ENCODE peak calls at places on chromosomes 13 and 19, in ten cellular contexts. Y, S, I, T, U, L, A, R, G and B are unnamed samples.

GRCh38 chr13:25132021-25132420 is 36.1 kb downstream of the PABPC3 start:
- DNase-seq in L (no peak), I (no peak), G (no peak), U (no peak), A (no peak), T (no peak), S (no peak), R (no peak), Y (no peak), B (no peak)

GRCh38 chr13:78608705-78609463 is 5.5 kb upstream of the POU4F1 start:
- DNase-seq in L (no peak), G (no peak), I (no peak), A (no peak), U (no peak), R (no peak), S (no peak), Y (no peak), T (peak), B (no peak)

GRCh38 chr19:15280915-15281683 is 48.9 kb upstream of the EPHX3 start:
- DNase-seq in L (peak), T (peak), I (peak), G (peak), A (peak), Y (peak), R (peak), S (peak), U (peak), B (no peak)

GRCh38 chr19:42131149-42132029 is 857 bp downstream of the POU2F2 start:
- DNase-seq in U (no peak), T (no peak), I (no peak), R (no peak), A (no peak), Y (no peak), S (no peak), L (no peak), G (no peak), B (no peak)

GRCh38 chr19:33781536-33781935 is 15.1 kb upstream of the KCTD15 start:
- DNase-seq in A (no peak), S (no peak), L (no peak), Y (no peak), I (no peak), G (no peak), T (no peak), U (no peak), R (no peak), B (no peak)

GRCh38 chr19:41373993-41374392 is 2.3 kb upstream of the TMEM91 start:
- DNase-seq in I (peak), G (peak), A (peak), R (peak), L (peak), T (peak), U (peak), Y (peak), S (no peak), B (no peak)

GRCh38 chr13:48264052-48264451 is 31.0 kb downstream of the ITM2B start:
- DNase-seq in R (no peak), L (no peak), Y (no peak), A (no peak), T (no peak), I (no peak), S (no peak), G (no peak), U (no peak), B (no peak)

GRCh38 chr19:38392707-38393308 is 4.3 kb downstream of the SPRED3 start:
- DNase-seq in I (no peak), R (no peak), L (peak), T (no peak), A (no peak), U (no peak), Y (no peak), S (no peak), G (peak), B (no peak)

GRCh38 chr19:48492925-48493717 is 18.5 kb downstream of the LMTK3 start:
- DNase-seq in I (peak), G (peak), R (peak), Y (peak), U (peak), T (peak), A (peak), S (peak), L (peak), B (peak)

GRCh38 chr19:15562861-15563260 is 52.2 kb upstream of the CYP4F8 start:
- DNase-seq in S (peak), G (peak), R (no peak), I (no peak), A (no peak), Y (no peak), L (no peak), U (no peak), T (no peak), B (no peak)

GRCh38 chr13:61954092-61954491 is 538.4 kb upstream of the PCDH20 start:
- DNase-seq in S (no peak), U (no peak), L (no peak), R (no peak), I (no peak), T (no peak), G (peak), Y (no peak), A (no peak), B (no peak)

GRCh38 chr19:623974-624373 is 9.4 kb downstream of the POLRMT start:
- DNase-seq in G (peak), T (no peak), A (no peak), Y (no peak), U (no peak), S (no peak), L (no peak), R (no peak), I (no peak), B (no peak)

GRCh38 chr13:76944457-76944856 is 3.9 kb upstream of the ACOD1 start:
- DNase-seq in U (no peak), I (no peak), R (no peak), Y (no peak), S (no peak), G (peak), L (no peak), A (no peak), T (no peak), B (no peak)

GRCh38 chr13:49539313-49539712 is 43.6 kb downstream of the PHF11 start:
- DNase-seq in G (peak), L (no peak), I (no peak), U (no peak), R (no peak), T (no peak), Y (no peak), A (no peak), S (no peak), B (no peak)
- H3K27ac ChIP-seq in G (no peak), L (no peak), I (no peak), U (no peak), R (no peak), T (no peak), Y (no peak), A (no peak), S (no peak), B (no peak)

DNA sequence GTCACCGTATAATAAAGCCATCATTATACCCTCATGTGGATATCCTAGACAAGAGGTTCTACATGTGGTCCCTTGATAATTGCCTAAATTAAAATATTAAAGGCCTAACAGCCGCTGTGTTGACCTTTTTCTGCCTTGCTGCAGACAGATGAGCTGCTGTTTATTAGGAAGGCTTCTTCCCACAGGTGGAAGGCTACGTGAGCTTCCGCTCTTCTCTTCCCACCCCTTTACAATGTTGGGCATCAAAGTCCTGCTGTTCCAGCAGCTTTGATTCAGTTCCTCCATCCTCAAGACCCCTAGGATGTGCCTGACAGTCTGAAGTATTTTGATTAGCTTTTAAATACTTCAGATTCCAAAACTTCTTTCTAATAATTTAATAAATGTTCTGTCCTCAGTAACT is 217.1 kb downstream of the PCCA start:
- DNase-seq in R (no peak), T (no peak), I (no peak), U (no peak), S (no peak), Y (no peak), L (no peak), A (no peak), G (no peak), B (no peak)
- TF ChIP-seq CTCF in R (no peak), T (no peak), I (no peak), U (no peak), S (no peak), Y (no peak), L (no peak), A (no peak), G (no peak), B (no peak)

GRCh38 chr19:31448221-31448657 is 99.0 kb upstream of the TSHZ3 start:
- DNase-seq in I (no peak), U (peak), T (peak), G (peak), Y (peak), S (no peak), L (peak), R (no peak), A (peak), B (no peak)
- H3K27ac ChIP-seq in I (no peak), U (no peak), T (no peak), G (peak), Y (no peak), S (no peak), L (no peak), R (no peak), A (no peak), B (no peak)

DNA sequence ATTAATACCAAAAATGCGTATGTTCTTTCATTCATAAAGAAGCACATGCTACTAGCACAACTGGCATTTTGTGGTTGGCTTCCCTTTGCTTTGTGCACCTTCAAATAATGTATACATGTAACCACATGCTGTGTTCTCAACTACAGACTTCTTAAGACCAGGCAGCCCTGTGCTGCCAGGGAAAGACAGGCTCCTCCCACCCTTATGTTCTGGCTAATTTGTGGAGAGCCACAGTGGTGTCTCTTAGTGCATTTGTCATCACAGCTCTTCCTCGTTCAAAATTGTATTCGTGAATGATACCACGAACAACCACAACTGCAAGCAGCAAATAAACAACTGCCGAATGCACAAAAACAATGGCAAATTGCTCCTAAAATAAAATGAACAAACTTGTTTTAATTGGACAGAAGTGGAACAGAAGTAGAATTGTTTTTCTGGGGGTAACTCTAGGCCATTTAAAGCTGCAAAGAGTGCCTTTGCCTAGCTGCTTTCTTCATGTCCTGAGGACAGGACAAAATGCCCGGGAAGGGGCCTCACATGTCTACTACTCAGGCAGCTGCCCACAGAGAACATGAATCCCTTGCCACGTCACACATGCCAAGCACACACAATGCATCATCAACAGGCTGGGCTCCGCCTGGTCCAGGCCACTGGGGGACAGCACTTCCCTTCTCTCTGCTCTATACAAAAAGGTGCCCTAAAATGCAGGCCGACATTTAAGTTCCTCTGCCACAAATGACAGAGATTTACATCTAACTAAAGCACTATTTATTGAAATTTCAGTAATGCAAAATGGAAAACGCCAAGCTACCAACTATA is 21.7 kb downstream of the IRS2 start:
- DNase-seq in R (no peak), S (no peak), A (no peak), Y (no peak), G (peak), T (no peak), L (no peak), I (no peak), U (peak), B (no peak)
- TF ChIP-seq CTCF in R (no peak), S (no peak), A (peak), Y (no peak), G (peak), T (no peak), L (no peak), I (no peak), U (no peak), B (no peak)

GRCh38 chr13:99270503-99270902 is 12.3 kb upstream of the GPR18 start:
- DNase-seq in L (no peak), I (no peak), Y (no peak), A (no peak), G (no peak), T (no peak), U (no peak), S (no peak), R (no peak), B (no peak)
- H3K27ac ChIP-seq in L (no peak), I (no peak), Y (no peak), A (no peak), G (no peak), T (peak), U (peak), S (no peak), R (no peak), B (no peak)

GRCh38 chr19:19406878-19407639 is 1.6 kb downstream of the GATAD2A start:
- DNase-seq in S (no peak), A (no peak), U (no peak), R (no peak), T (no peak), G (peak), Y (no peak), L (peak), I (no peak), B (no peak)
- TF ChIP-seq CTCF in S (peak), A (peak), U (peak), R (peak), T (no peak), G (peak), Y (no peak), L (no peak), I (peak), B (peak)